ENCODE peak calls at places on chromosomes 5 and 9, in five cellular contexts. S is tibial artery, R is Calu3, C is AG08395, Y is WTC11. E is an unnamed sample.

GRCh38 chr9:92727716-92728700 is 36.6 kb downstream of the BICD2 start:
- DNase-seq in S (no peak), R (no peak), C (no peak), Y (no peak), E (no peak)

GRCh38 chr5:90747175-90747574 is 188.6 kb downstream of the ADGRV1 start:
- DNase-seq in S (no peak), R (peak), C (no peak), Y (no peak), E (no peak)

GRCh38 chr9:35856882-35857281 is 13.3 kb downstream of the OR13J1 start:
- DNase-seq in S (no peak), R (no peak), C (no peak), Y (no peak), E (no peak)

GRCh38 chr5:3598236-3598635 is 2.6 kb downstream of the IRX1 start:
- DNase-seq in S (no peak), R (no peak), C (no peak), Y (no peak), E (no peak)

GRCh38 chr9:132125361-132125760 is 36.5 kb upstream of the NTNG2 start:
- DNase-seq in S (no peak), R (no peak), C (no peak), Y (peak), E (no peak)

GRCh38 chr5:107542428-107542827 is 128.3 kb downstream of the EFNA5 start:
- DNase-seq in S (peak), R (peak), C (peak), Y (no peak), E (peak)

GRCh38 chr9:96487949-96488348 is 38.0 kb downstream of the HABP4 start:
- DNase-seq in S (no peak), R (no peak), C (peak), Y (no peak), E (no peak)

GRCh38 chr9:82273121-82273520 is 284.5 kb downstream of the SPATA31D1 start:
- DNase-seq in S (no peak), R (no peak), C (no peak), Y (no peak), E (no peak)

GRCh38 chr9:75648021-75648420 is 242.5 kb upstream of the PCSK5 start:
- DNase-seq in S (no peak), R (no peak), C (no peak), Y (no peak), E (no peak)

GRCh38 chr5:126961702-126962101 is 68.7 kb downstream of the MARCHF3 start:
- DNase-seq in S (no peak), R (no peak), C (no peak), Y (no peak), E (no peak)

GRCh38 chr5:55220433-55221185 is 6.5 kb downstream of the MCIDAS start:
- DNase-seq in S (no peak), R (no peak), C (no peak), Y (peak), E (no peak)

GRCh38 chr9:131635285-131635684 is 90.0 kb downstream of the PRRT1B start:
- DNase-seq in S (peak), R (peak), C (peak), Y (no peak), E (peak)

GRCh38 chr5:176611435-176611834 is 1.5 kb upstream of the GPRIN1 start:
- DNase-seq in S (peak), R (peak), C (peak), Y (peak), E (no peak)

GRCh38 chr5:139893873-139894272 is 98.3 kb downstream of the PSD2 start:
- DNase-seq in S (no peak), R (no peak), C (no peak), Y (no peak), E (no peak)

GRCh38 chr5:136036991-136037705 is 8.4 kb downstream of the TGFBI start:
- DNase-seq in S (peak), R (peak), C (peak), Y (no peak), E (peak)

GRCh38 chr5:68456756-68457217 is 241.2 kb downstream of the PIK3R1 start:
- DNase-seq in S (no peak), R (peak), C (peak), Y (no peak), E (no peak)

GRCh38 chr9:100600511-100601079 is 22.7 kb downstream of the CAVIN4 start:
- DNase-seq in S (no peak), R (no peak), C (no peak), Y (no peak), E (no peak)

GRCh38 chr5:135457424-135458071 is 5.4 kb upstream of the TIFAB start:
- DNase-seq in S (no peak), R (peak), C (peak), Y (peak), E (no peak)